ENCODE peak calls at places on chromosomes 13 and 19, in nine cellular contexts. One of them, this sample, is unnamed.

GRCh38 chr13:100108913-100109507 is 20.1 kb downstream of the PCCA start:
- DNase-seq in Peyer's patch: no peak
- DNase-seq in lung: no peak
- DNase-seq in heart left ventricle: no peak
- DNase-seq in ascending aorta: no peak
- DNase-seq in heart right ventricle: no peak
- DNase-seq in endothelial cell of umbilical vein: no peak
- DNase-seq in fibroblast of villous mesenchyme: no peak
- DNase-seq in left ventricle myocardium inferior: no peak
- DNase-seq in this sample: peak; percentile 17

GRCh38 chr19:13228561-13228960 is 78.3 kb downstream of the IER2 start:
- DNase-seq in Peyer's patch: no peak
- DNase-seq in lung: no peak
- DNase-seq in heart left ventricle: no peak
- DNase-seq in ascending aorta: no peak
- DNase-seq in heart right ventricle: no peak
- DNase-seq in endothelial cell of umbilical vein: no peak
- DNase-seq in fibroblast of villous mesenchyme: no peak
- DNase-seq in left ventricle myocardium inferior: no peak
- DNase-seq in this sample: no peak

GRCh38 chr19:46482645-46483044 is 11.3 kb upstream of the PNMA8A start:
- DNase-seq in Peyer's patch: no peak
- DNase-seq in lung: no peak
- DNase-seq in heart left ventricle: no peak
- DNase-seq in ascending aorta: no peak
- DNase-seq in heart right ventricle: no peak
- DNase-seq in endothelial cell of umbilical vein: no peak
- DNase-seq in fibroblast of villous mesenchyme: peak; percentile 29
- DNase-seq in left ventricle myocardium inferior: no peak
- DNase-seq in this sample: peak; percentile 42

GRCh38 chr19:4140237-4140711 is 13.2 kb upstream of the CREB3L3 start:
- DNase-seq in Peyer's patch: peak; percentile 67
- DNase-seq in lung: no peak
- DNase-seq in heart left ventricle: no peak
- DNase-seq in ascending aorta: no peak
- DNase-seq in heart right ventricle: no peak
- DNase-seq in endothelial cell of umbilical vein: peak; percentile 51
- DNase-seq in fibroblast of villous mesenchyme: peak; percentile 68
- DNase-seq in left ventricle myocardium inferior: no peak
- DNase-seq in this sample: peak; percentile 79

GRCh38 chr13:20544186-20544914 is 18.7 kb upstream of the CRYL1 start:
- DNase-seq in Peyer's patch: no peak
- DNase-seq in lung: no peak
- DNase-seq in heart left ventricle: no peak
- DNase-seq in ascending aorta: no peak
- DNase-seq in heart right ventricle: no peak
- DNase-seq in endothelial cell of umbilical vein: no peak
- DNase-seq in fibroblast of villous mesenchyme: peak; percentile 9
- DNase-seq in left ventricle myocardium inferior: no peak
- DNase-seq in this sample: no peak

GRCh38 chr19:15463865-15464371 is 426 bp downstream of the RASAL3 start:
- DNase-seq in Peyer's patch: peak; percentile 90
- DNase-seq in lung: no peak
- DNase-seq in heart left ventricle: no peak
- DNase-seq in ascending aorta: no peak
- DNase-seq in heart right ventricle: no peak
- DNase-seq in endothelial cell of umbilical vein: no peak
- DNase-seq in fibroblast of villous mesenchyme: no peak
- DNase-seq in left ventricle myocardium inferior: no peak
- DNase-seq in this sample: no peak

GRCh38 chr19:30112666-30113065 is 170.6 kb downstream of the URI1 start:
- DNase-seq in Peyer's patch: no peak
- DNase-seq in lung: no peak
- DNase-seq in heart left ventricle: no peak
- DNase-seq in ascending aorta: no peak
- DNase-seq in heart right ventricle: no peak
- DNase-seq in endothelial cell of umbilical vein: no peak
- DNase-seq in fibroblast of villous mesenchyme: no peak
- DNase-seq in left ventricle myocardium inferior: no peak
- DNase-seq in this sample: no peak

GRCh38 chr19:310781-311496 is 19.7 kb upstream of the PLPP2 start:
- DNase-seq in Peyer's patch: peak; percentile 33
- DNase-seq in lung: no peak
- DNase-seq in heart left ventricle: no peak
- DNase-seq in ascending aorta: no peak
- DNase-seq in heart right ventricle: no peak
- DNase-seq in endothelial cell of umbilical vein: no peak
- DNase-seq in fibroblast of villous mesenchyme: no peak
- DNase-seq in left ventricle myocardium inferior: no peak
- DNase-seq in this sample: no peak

GRCh38 chr13:111031531-111031961 is 83.6 kb upstream of the ARHGEF7 start:
- DNase-seq in Peyer's patch: no peak
- DNase-seq in lung: no peak
- DNase-seq in heart left ventricle: no peak
- DNase-seq in ascending aorta: no peak
- DNase-seq in heart right ventricle: no peak
- DNase-seq in endothelial cell of umbilical vein: no peak
- DNase-seq in fibroblast of villous mesenchyme: peak; percentile 83
- DNase-seq in left ventricle myocardium inferior: no peak
- DNase-seq in this sample: peak; percentile 27

GRCh38 chr13:109344552-109345157 is 441.7 kb downstream of the IRS2 start:
- DNase-seq in Peyer's patch: no peak
- DNase-seq in lung: no peak
- DNase-seq in heart left ventricle: no peak
- DNase-seq in ascending aorta: no peak
- DNase-seq in heart right ventricle: no peak
- DNase-seq in endothelial cell of umbilical vein: peak; percentile 67
- DNase-seq in fibroblast of villous mesenchyme: peak; percentile 50
- DNase-seq in left ventricle myocardium inferior: no peak
- DNase-seq in this sample: peak; percentile 4

GRCh38 chr13:102311433-102311796 is 90.4 kb downstream of the FGF14 start:
- DNase-seq in Peyer's patch: no peak
- DNase-seq in lung: no peak
- DNase-seq in heart left ventricle: no peak
- DNase-seq in ascending aorta: no peak
- DNase-seq in heart right ventricle: no peak
- DNase-seq in endothelial cell of umbilical vein: no peak
- DNase-seq in fibroblast of villous mesenchyme: no peak
- DNase-seq in left ventricle myocardium inferior: no peak
- DNase-seq in this sample: no peak

GRCh38 chr13:113904411-113904810 is 40.5 kb upstream of the GAS6 start:
- DNase-seq in Peyer's patch: peak; percentile 82
- DNase-seq in lung: peak; percentile 28
- DNase-seq in heart left ventricle: peak; percentile 76
- DNase-seq in ascending aorta: no peak
- DNase-seq in heart right ventricle: peak; percentile 68
- DNase-seq in endothelial cell of umbilical vein: peak; percentile 62
- DNase-seq in fibroblast of villous mesenchyme: peak; percentile 65
- DNase-seq in left ventricle myocardium inferior: peak; percentile 64
- DNase-seq in this sample: peak; percentile 37
- TF ChIP-seq CTCF in Peyer's patch: peak; percentile 45
- TF ChIP-seq CTCF in lung: peak; percentile 62
- TF ChIP-seq CTCF in heart left ventricle: peak; percentile 84
- TF ChIP-seq CTCF in ascending aorta: peak; percentile 57
- TF ChIP-seq CTCF in heart right ventricle: peak; percentile 68
- TF ChIP-seq CTCF in endothelial cell of umbilical vein: peak; percentile 66
- TF ChIP-seq CTCF in fibroblast of villous mesenchyme: peak; percentile 73
- TF ChIP-seq CTCF in left ventricle myocardium inferior: peak; percentile 84
- TF ChIP-seq CTCF in this sample: peak; percentile 54

GRCh38 chr19:50477751-50478515 is 1.3 kb upstream of the GARIN5A start:
- DNase-seq in Peyer's patch: no peak
- DNase-seq in lung: no peak
- DNase-seq in heart left ventricle: no peak
- DNase-seq in ascending aorta: no peak
- DNase-seq in heart right ventricle: no peak
- DNase-seq in endothelial cell of umbilical vein: no peak
- DNase-seq in fibroblast of villous mesenchyme: no peak
- DNase-seq in left ventricle myocardium inferior: no peak
- DNase-seq in this sample: no peak
- H3K4me3 ChIP-seq in Peyer's patch: no peak overlapping the region
- H3K4me3 ChIP-seq in lung: no peak overlapping the region
- H3K4me3 ChIP-seq in heart left ventricle: no peak overlapping the region
- H3K4me3 ChIP-seq in ascending aorta: peak overlapping the region; percentile 91
- H3K4me3 ChIP-seq in heart right ventricle: peak overlapping the region; percentile 98
- H3K4me3 ChIP-seq in endothelial cell of umbilical vein: no peak overlapping the region
- H3K4me3 ChIP-seq in fibroblast of villous mesenchyme: no peak overlapping the region
- H3K4me3 ChIP-seq in left ventricle myocardium inferior: peak overlapping the region; percentile 73
- H3K4me3 ChIP-seq in this sample: no peak overlapping the region

GRCh38 chr13:83943530-83944279 is 61.4 kb upstream of the SLITRK1 start:
- DNase-seq in Peyer's patch: no peak
- DNase-seq in lung: no peak
- DNase-seq in heart left ventricle: no peak
- DNase-seq in ascending aorta: no peak
- DNase-seq in heart right ventricle: no peak
- DNase-seq in endothelial cell of umbilical vein: no peak
- DNase-seq in fibroblast of villous mesenchyme: no peak
- DNase-seq in left ventricle myocardium inferior: no peak
- DNase-seq in this sample: no peak
- TF ChIP-seq CTCF in Peyer's patch: no peak
- TF ChIP-seq CTCF in lung: no peak
- TF ChIP-seq CTCF in heart left ventricle: no peak
- TF ChIP-seq CTCF in ascending aorta: no peak
- TF ChIP-seq CTCF in heart right ventricle: no peak
- TF ChIP-seq CTCF in endothelial cell of umbilical vein: no peak
- TF ChIP-seq CTCF in fibroblast of villous mesenchyme: no peak
- TF ChIP-seq CTCF in left ventricle myocardium inferior: no peak
- TF ChIP-seq CTCF in this sample: no peak

DNA sequence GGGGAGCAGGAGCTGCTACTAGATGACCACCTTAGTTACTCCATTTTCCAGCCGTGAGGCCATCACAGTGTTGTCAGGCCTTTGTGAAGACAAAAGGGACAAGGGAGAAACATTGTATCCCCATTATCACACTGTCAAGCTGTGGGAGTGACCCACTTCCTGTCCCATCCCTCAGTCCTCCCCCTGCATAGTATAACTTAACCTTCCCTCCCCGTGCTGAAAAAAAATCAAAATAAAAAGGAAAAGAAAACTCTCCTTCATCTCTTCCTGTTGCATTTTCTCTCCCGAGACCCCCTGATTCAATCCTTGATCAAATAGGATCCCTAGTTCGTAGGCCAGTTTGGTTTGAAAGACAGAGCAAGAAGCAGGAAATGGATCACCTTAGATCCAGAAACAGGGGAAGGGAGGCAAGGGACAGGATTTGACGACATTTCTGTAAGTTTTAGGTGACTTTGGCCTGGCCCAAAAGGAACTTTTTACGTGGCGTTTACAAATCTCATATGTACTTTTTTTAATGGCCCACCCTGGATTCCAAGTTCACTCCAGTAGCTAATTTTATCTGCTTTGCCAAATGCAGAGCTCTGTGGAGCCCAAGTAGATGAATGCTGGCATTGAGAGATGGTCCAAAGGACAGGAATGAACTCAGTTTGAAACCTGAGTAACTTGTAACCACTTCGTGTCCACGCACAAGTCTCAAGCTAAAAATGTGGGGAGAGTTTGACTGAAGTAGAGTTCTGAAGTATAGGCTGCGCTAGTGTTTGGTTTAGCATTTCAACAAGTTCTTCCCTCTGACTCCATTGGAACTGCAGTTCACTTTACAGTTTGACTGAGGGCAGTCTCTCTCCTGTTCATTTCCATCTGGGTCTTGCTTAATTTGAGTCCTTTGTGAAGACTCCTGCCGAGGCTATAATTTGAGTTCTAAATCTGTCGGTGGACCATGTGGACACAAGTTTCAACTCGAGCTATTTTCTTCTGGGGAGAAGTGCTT is 16.6 kb upstream of the GATAD2A start:
- DNase-seq in Peyer's patch: no peak
- DNase-seq in lung: no peak
- DNase-seq in heart left ventricle: no peak
- DNase-seq in ascending aorta: no peak
- DNase-seq in heart right ventricle: no peak
- DNase-seq in endothelial cell of umbilical vein: no peak
- DNase-seq in fibroblast of villous mesenchyme: no peak
- DNase-seq in left ventricle myocardium inferior: no peak
- DNase-seq in this sample: no peak
- H3K4me3 ChIP-seq in Peyer's patch: no peak overlapping the region
- H3K4me3 ChIP-seq in lung: no peak overlapping the region
- H3K4me3 ChIP-seq in heart left ventricle: no peak overlapping the region
- H3K4me3 ChIP-seq in ascending aorta: peak overlapping the region; percentile 14
- H3K4me3 ChIP-seq in heart right ventricle: no peak overlapping the region
- H3K4me3 ChIP-seq in endothelial cell of umbilical vein: no peak overlapping the region
- H3K4me3 ChIP-seq in fibroblast of villous mesenchyme: peak overlapping the region; percentile 3
- H3K4me3 ChIP-seq in left ventricle myocardium inferior: no peak overlapping the region
- H3K4me3 ChIP-seq in this sample: peak overlapping the region; percentile 3

GRCh38 chr19:39032164-39032918 is at the start of gene FBXO27:
- DNase-seq in Peyer's patch: peak; percentile 46
- DNase-seq in lung: peak; percentile 44
- DNase-seq in heart left ventricle: peak; percentile 50
- DNase-seq in ascending aorta: no peak
- DNase-seq in heart right ventricle: peak; percentile 30
- DNase-seq in endothelial cell of umbilical vein: no peak
- DNase-seq in fibroblast of villous mesenchyme: no peak
- DNase-seq in left ventricle myocardium inferior: peak; percentile 18
- DNase-seq in this sample: no peak

GRCh38 chr19:39037194-39037593 is 4.8 kb upstream of the FBXO27 start:
- DNase-seq in Peyer's patch: no peak
- DNase-seq in lung: no peak
- DNase-seq in heart left ventricle: no peak
- DNase-seq in ascending aorta: no peak
- DNase-seq in heart right ventricle: no peak
- DNase-seq in endothelial cell of umbilical vein: no peak
- DNase-seq in fibroblast of villous mesenchyme: no peak
- DNase-seq in left ventricle myocardium inferior: no peak
- DNase-seq in this sample: no peak

GRCh38 chr19:39038098-39038497 is 5.7 kb upstream of the FBXO27 start:
- DNase-seq in Peyer's patch: peak; percentile 54
- DNase-seq in lung: peak; percentile 39
- DNase-seq in heart left ventricle: no peak
- DNase-seq in ascending aorta: no peak
- DNase-seq in heart right ventricle: no peak
- DNase-seq in endothelial cell of umbilical vein: peak; percentile 55
- DNase-seq in fibroblast of villous mesenchyme: peak; percentile 43
- DNase-seq in left ventricle myocardium inferior: no peak
- DNase-seq in this sample: peak; percentile 50
- TF ChIP-seq CTCF in Peyer's patch: no peak
- TF ChIP-seq CTCF in lung: no peak
- TF ChIP-seq CTCF in heart left ventricle: no peak
- TF ChIP-seq CTCF in ascending aorta: no peak
- TF ChIP-seq CTCF in heart right ventricle: no peak
- TF ChIP-seq CTCF in endothelial cell of umbilical vein: peak; percentile 24
- TF ChIP-seq CTCF in fibroblast of villous mesenchyme: peak; percentile 20
- TF ChIP-seq CTCF in left ventricle myocardium inferior: no peak
- TF ChIP-seq CTCF in this sample: peak; percentile 19